ENCODE peak calls at places on chromosomes 4 and X, in seven cellular contexts. H is kidney glomerular epithelial cell; W is NCI-H2081; S is activated naive CD4-positive, alpha-beta T cell treated with anti-CD3 and anti-CD28 coated beads, Interleukin-2, amount 50 U/mL, for 16 hours; Z is activated CD4-positive, alpha-beta T cell treated with anti-CD3 and anti-CD28 coated beads for 4 hours; V is fibroblast of the conjunctiva; U is epithelial cell of prostate. A is an unnamed sample.

GRCh38 chr4:14375816-14376215 is 626.5 kb upstream of the CPEB2 start:
- DNase-seq in H (peak), V (no peak), Z (no peak), W (no peak), S (no peak), U (no peak), A (no peak)

GRCh38 chr4:26525136-26525535 is 34.9 kb upstream of the CCKAR start:
- DNase-seq in Z (no peak), U (no peak), S (no peak), W (no peak), H (peak), V (no peak), A (no peak)

GRCh38 chr4:148333265-148333664 is 108.9 kb downstream of the NR3C2 start:
- DNase-seq in Z (no peak), U (no peak), V (no peak), W (no peak), S (no peak), H (no peak), A (no peak)

GRCh38 chr4:6573986-6574746 is 823 bp upstream of the MAN2B2 start:
- DNase-seq in U (no peak), Z (no peak), W (no peak), V (no peak), S (no peak), H (no peak), A (no peak)

GRCh38 chrX:45749375-45749774 is 548.7 kb upstream of the DIPK2B start:
- DNase-seq in V (no peak), H (no peak), Z (no peak), U (no peak), W (no peak), S (no peak), A (no peak)

GRCh38 chr4:91653067-91653466 is 650.7 kb upstream of the GRID2 start:
- DNase-seq in S (no peak), V (no peak), U (no peak), H (no peak), Z (no peak), W (no peak), A (no peak)

GRCh38 chr4:17578482-17578891 is 1.5 kb downstream of the LAP3 start:
- DNase-seq in H (no peak), V (no peak), S (no peak), U (no peak), Z (no peak), W (no peak), A (no peak)

GRCh38 chr4:156901871-156902270 is 69.7 kb downstream of the PDGFC start:
- DNase-seq in S (no peak), Z (no peak), U (no peak), V (no peak), H (no peak), W (no peak), A (no peak)

GRCh38 chr4:142846105-142846728 is at the start of gene INPP4B:
- DNase-seq in H (no peak), W (peak), U (no peak), S (peak), Z (peak), V (no peak), A (peak)

GRCh38 chr4:142091085-142091513 is 454.7 kb downstream of the IL15 start:
- DNase-seq in V (peak), S (no peak), W (no peak), Z (no peak), H (peak), U (peak), A (no peak)

GRCh38 chr4:151690884-151691283 is 69.9 kb downstream of the GATB start:
- DNase-seq in H (peak), Z (no peak), V (peak), S (no peak), W (no peak), U (no peak), A (no peak)

GRCh38 chr4:189117426-189117825 is 823.2 kb upstream of the FRG1 start:
- DNase-seq in W (no peak), U (no peak), H (no peak), V (no peak), S (no peak), Z (no peak), A (no peak)

GRCh38 chr4:168711197-168712120 is 214.6 kb downstream of the PALLD start:
- DNase-seq in H (no peak), Z (no peak), S (no peak), W (peak), U (no peak), V (no peak), A (no peak)

GRCh38 chr4:170242471-170242870 is 152.7 kb upstream of the AADAT start:
- DNase-seq in Z (no peak), W (no peak), H (no peak), S (no peak), U (peak), V (no peak), A (no peak)

GRCh38 chr4:147318581-147318980 is 162.3 kb upstream of the EDNRA start:
- DNase-seq in Z (no peak), V (no peak), U (no peak), W (no peak), H (no peak), S (no peak), A (no peak)

GRCh38 chr4:75542824-75543223 is 13.0 kb upstream of the ODAPH start:
- DNase-seq in V (no peak), Z (no peak), U (peak), W (no peak), H (peak), S (no peak), A (no peak)

GRCh38 chr4:15779336-15779735 is 1.2 kb downstream of the CD38 start:
- DNase-seq in Z (no peak), H (peak), W (peak), U (no peak), V (peak), S (no peak), A (no peak)

GRCh38 chr4:130424211-130424610 is 1328.3 kb downstream of the C4orf33 start:
- DNase-seq in H (no peak), Z (no peak), V (no peak), S (no peak), U (peak), W (no peak), A (no peak)

GRCh38 chr4:119244832-119245231 is 32.3 kb downstream of the USP53 start:
- DNase-seq in Z (no peak), V (no peak), H (no peak), U (no peak), W (peak), S (no peak), A (no peak)

GRCh38 chr4:3346146-3346545 is 53.3 kb downstream of the RGS12 start:
- DNase-seq in S (peak), U (peak), W (peak), Z (peak), V (peak), H (peak), A (no peak)

GRCh38 chr4:71009796-71010588 is 16.5 kb downstream of the DCK start:
- DNase-seq in V (peak), Z (no peak), S (no peak), W (peak), U (no peak), H (peak), A (no peak)

GRCh38 chr4:174398728-174399127 is 115.0 kb downstream of the CEP44 start:
- DNase-seq in S (no peak), V (peak), Z (no peak), W (no peak), U (no peak), H (no peak), A (no peak)

GRCh38 chrX:43939187-43939926 is 33.8 kb downstream of the NDP start:
- DNase-seq in W (no peak), V (no peak), Z (no peak), S (no peak), U (no peak), H (peak), A (no peak)

GRCh38 chr4:152864361-152864760 is 71.8 kb upstream of the FHDC1 start:
- DNase-seq in U (no peak), V (no peak), Z (no peak), S (no peak), W (no peak), H (no peak), A (no peak)

GRCh38 chr4:37890501-37891220 is at the start of gene TBC1D1:
- DNase-seq in Z (peak), V (no peak), U (no peak), S (peak), W (peak), H (no peak), A (peak)

GRCh38 chr4:133995243-133995960 is 206.2 kb downstream of the PABPC4L start:
- DNase-seq in Z (no peak), S (no peak), W (no peak), U (no peak), V (no peak), H (no peak), A (no peak)

GRCh38 chr4:48175806-48176205 is 41.8 kb upstream of the TXK start:
- DNase-seq in Z (no peak), H (no peak), W (no peak), V (no peak), S (no peak), U (no peak), A (no peak)

GRCh38 chrX:151828434-151829080 is 84.1 kb upstream of the MAGEA4 start:
- DNase-seq in Z (no peak), S (no peak), U (no peak), V (no peak), H (no peak), W (no peak), A (no peak)

GRCh38 chr4:18022572-18023039 is 1.1 kb upstream of the LCORL start:
- DNase-seq in V (no peak), U (no peak), Z (no peak), H (no peak), S (no peak), W (no peak), A (no peak)

GRCh38 chr4:26248647-26249046 is 72.2 kb upstream of the RBPJ start:
- DNase-seq in W (peak), V (peak), U (no peak), S (no peak), Z (no peak), H (no peak), A (no peak)

GRCh38 chr4:122285285-122285684 is 93.5 kb upstream of the ADAD1 start:
- DNase-seq in V (no peak), U (no peak), Z (no peak), S (no peak), H (no peak), W (no peak), A (no peak)

GRCh38 chr4:105350859-105351494 is 122.9 kb downstream of the PPA2 start:
- DNase-seq in S (no peak), Z (no peak), V (no peak), H (peak), W (no peak), U (no peak), A (no peak)

GRCh38 chr4:6855692-6856297 is 53.8 kb upstream of the TBC1D14 start:
- DNase-seq in W (peak), H (no peak), U (no peak), Z (peak), S (no peak), V (peak), A (peak)

GRCh38 chr4:102169345-102169744 is 175.9 kb downstream of the SLC39A8 start:
- DNase-seq in S (no peak), Z (no peak), H (peak), V (no peak), W (peak), U (no peak), A (no peak)